ENCODE peak calls at places on chromosome 9, in seven cellular contexts. W, T, A, M, B, O and Z are unnamed samples.

GRCh38 chr9:34522971-34523797 is at the start of gene ENHO:
- DNase-seq in W (peak), T (peak), B (peak), M (peak), O (peak), A (peak), Z (peak)

GRCh38 chr9:31210982-31211570 is 1173.4 kb upstream of the ACO1 start:
- DNase-seq in B (no peak), M (peak), O (no peak), T (no peak), W (no peak), A (peak), Z (no peak)

GRCh38 chr9:33458444-33458843 is 11.1 kb upstream of the AQP3 start:
- DNase-seq in T (peak), W (peak), M (no peak), A (no peak), O (peak), B (peak), Z (no peak)

GRCh38 chr9:81096667-81097066 is 592.7 kb downstream of the TLE1 start:
- DNase-seq in W (no peak), M (no peak), T (no peak), A (no peak), O (no peak), B (no peak), Z (no peak)

GRCh38 chr9:107024193-107024592 is 161.2 kb downstream of the ZNF462 start:
- DNase-seq in W (no peak), M (no peak), O (no peak), A (no peak), B (no peak), T (peak), Z (no peak)

GRCh38 chr9:108815156-108815555 is 40.6 kb downstream of the ACTL7B start:
- DNase-seq in W (peak), O (peak), M (peak), B (peak), A (no peak), T (no peak), Z (no peak)

GRCh38 chr9:37325778-37326177 is 96.7 kb upstream of the GRHPR start:
- DNase-seq in W (no peak), B (no peak), T (no peak), A (no peak), O (no peak), M (no peak), Z (peak)

GRCh38 chr9:114207034-114207815 is 51.9 kb downstream of the COL27A1 start:
- DNase-seq in O (no peak), W (no peak), M (no peak), T (no peak), B (peak), A (peak), Z (peak)

GRCh38 chr9:38621434-38622082 is 1.2 kb upstream of the ANKRD18A start:
- DNase-seq in W (no peak), O (peak), B (peak), M (peak), T (peak), A (peak), Z (no peak)

GRCh38 chr9:281753-282645 is 67.3 kb downstream of the DOCK8 start:
- DNase-seq in A (no peak), O (no peak), W (no peak), T (no peak), B (no peak), M (no peak), Z (no peak)

GRCh38 chr9:38035873-38036272 is 33.2 kb downstream of the SHB start:
- DNase-seq in B (peak), A (no peak), W (no peak), O (no peak), T (no peak), M (no peak), Z (peak)

GRCh38 chr9:71115448-71115975 is 5.9 kb downstream of the TRPM3 start:
- DNase-seq in M (no peak), W (no peak), O (no peak), B (no peak), A (no peak), T (no peak), Z (no peak)

GRCh38 chr9:136160321-136160938 is 41.8 kb upstream of the TMEM250 start:
- DNase-seq in W (no peak), T (no peak), M (no peak), A (peak), O (no peak), B (no peak), Z (no peak)

GRCh38 chr9:114908104-114908621 is 22.2 kb downstream of the TNFSF8 start:
- DNase-seq in A (no peak), B (peak), O (peak), T (peak), M (no peak), W (peak), Z (peak)

GRCh38 chr9:100575765-100576368 is 2.0 kb upstream of the CAVIN4 start:
- DNase-seq in W (no peak), M (no peak), T (no peak), A (no peak), O (no peak), B (peak), Z (peak)

GRCh38 chr9:134372621-134373267 is 46.5 kb downstream of the RXRA start:
- DNase-seq in A (no peak), T (no peak), M (no peak), W (no peak), O (no peak), B (no peak), Z (peak)

GRCh38 chr9:14353222-14354056 is 39.5 kb upstream of the NFIB start:
- DNase-seq in B (peak), A (peak), O (peak), W (peak), T (peak), M (peak), Z (peak)

GRCh38 chr9:93916358-93916757 is 38.8 kb downstream of the BARX1 start:
- DNase-seq in O (no peak), T (no peak), M (no peak), B (no peak), A (no peak), W (no peak), Z (no peak)

GRCh38 chr9:88751781-88752180 is 216.8 kb downstream of the NXNL2 start:
- DNase-seq in O (no peak), T (no peak), A (no peak), W (no peak), M (no peak), B (no peak), Z (no peak)
- TF ChIP-seq EZH2 in O (no peak), T (no peak), A (no peak), W (no peak), M (no peak), B (no peak), Z (no peak)

GRCh38 chr9:123450096-123450495 is 94.1 kb downstream of the CRB2 start:
- DNase-seq in T (no peak), W (no peak), B (no peak), A (no peak), O (no peak), M (no peak), Z (no peak)

GRCh38 chr9:123445116-123445515 is 89.1 kb downstream of the CRB2 start:
- DNase-seq in B (no peak), T (no peak), M (no peak), O (no peak), W (no peak), A (no peak), Z (no peak)

GRCh38 chr9:123448247-123448646 is 92.2 kb downstream of the CRB2 start:
- DNase-seq in A (no peak), W (no peak), T (no peak), O (no peak), M (no peak), B (no peak), Z (no peak)

GRCh38 chr9:123441769-123442168 is 85.8 kb downstream of the CRB2 start:
- DNase-seq in O (no peak), T (no peak), B (no peak), W (no peak), M (no peak), A (no peak), Z (no peak)

GRCh38 chr9:123445981-123446610 is 90.1 kb downstream of the CRB2 start:
- DNase-seq in M (no peak), O (no peak), B (no peak), A (no peak), W (peak), T (no peak), Z (peak)
- TF ChIP-seq EZH2phosphoT487 in M (no peak), O (no peak), B (no peak), A (no peak), W (no peak), T (no peak), Z (no peak)

DNA sequence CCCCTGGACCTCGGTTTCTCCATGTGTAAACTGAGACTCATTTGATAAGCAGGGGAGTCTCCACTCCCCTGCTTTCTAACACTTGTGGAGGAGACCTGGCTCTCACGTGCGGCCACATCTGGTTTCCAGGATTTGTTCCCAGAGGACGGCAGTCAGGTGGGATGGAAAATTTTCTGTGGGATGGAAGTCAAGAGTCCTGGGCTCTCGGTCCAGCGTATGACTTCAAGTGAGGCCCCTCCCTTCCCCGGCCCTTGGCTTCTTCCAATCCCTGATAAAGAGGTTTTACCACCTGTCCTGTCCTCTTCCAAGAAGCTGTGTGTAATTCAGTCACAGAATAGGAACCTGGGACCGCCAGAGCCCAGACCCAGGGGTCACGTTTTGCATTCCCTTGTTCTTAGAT is 35.0 kb downstream of the TMOD1 start:
- DNase-seq in B (no peak), O (no peak), A (no peak), W (no peak), M (no peak), T (no peak), Z (no peak)
- TF ChIP-seq EZH2 in B (no peak), O (no peak), A (no peak), W (no peak), M (no peak), T (no peak), Z (no peak)

GRCh38 chr9:129053020-129053419 is 16.6 kb downstream of the MIGA2 start:
- DNase-seq in B (no peak), A (no peak), O (no peak), W (no peak), T (no peak), M (no peak), Z (no peak)
- TF ChIP-seq EZH2phosphoT487 in B (no peak), A (no peak), O (no peak), W (no peak), T (no peak), M (no peak), Z (no peak)

GRCh38 chr9:132163876-132164603 is 2.2 kb downstream of the NTNG2 start:
- DNase-seq in W (no peak), M (peak), T (no peak), O (no peak), B (no peak), A (peak), Z (no peak)
- TF ChIP-seq EZH2 in W (no peak), M (peak), T (peak), O (peak), B (peak), A (peak), Z (peak)

GRCh38 chr9:127982912-127983311 is 2.1 kb upstream of the EEIG1 start:
- DNase-seq in A (no peak), M (no peak), W (no peak), B (no peak), T (no peak), O (no peak), Z (no peak)
- TF ChIP-seq EZH2phosphoT487 in A (no peak), M (no peak), W (no peak), B (no peak), T (no peak), O (no peak), Z (no peak)

GRCh38 chr9:124015091-124015660 is 3.6 kb downstream of the LHX2 start:
- DNase-seq in T (no peak), B (no peak), M (peak), O (no peak), A (peak), W (no peak), Z (no peak)
- TF ChIP-seq EZH2 in T (no peak), B (no peak), M (no peak), O (peak), A (peak), W (no peak), Z (no peak)